ENCODE peak calls at places on chromosome 7, in five cellular contexts. C is stimulated activated CD4-positive, alpha-beta T cell treated with anti-CD3 and anti-CD28 coated beads, Interleukin-12 subunit alpha, Interleukin-12 subunit beta, amount 100 ng/mL, for 4 hours; I is EL; Z is hypothalamus; O is astrocyte of the spinal cord. P is an unnamed sample.

GRCh38 chr7:93040355-93040754 is 77.4 kb downstream of the SAMD9 start:
- DNase-seq in C (no peak), I (no peak), Z (no peak), O (no peak), P (no peak)

GRCh38 chr7:6565655-6566054 is 11.6 kb upstream of the ZDHHC4 start:
- DNase-seq in C (no peak), I (no peak), Z (no peak), O (no peak), P (no peak)

GRCh38 chr7:98879198-98879988 is 1.1 kb downstream of the TRRAP start:
- DNase-seq in C (peak), I (peak), Z (no peak), O (no peak), P (peak)

GRCh38 chr7:116511552-116512523 is 12.3 kb downstream of the CAV2 start:
- DNase-seq in C (no peak), I (peak), Z (no peak), O (peak), P (peak)

GRCh38 chr7:103059471-103059870 is 15.1 kb downstream of the FBXL13 start:
- DNase-seq in C (no peak), I (no peak), Z (no peak), O (no peak), P (peak)

GRCh38 chr7:50803359-50804337 is 21.0 kb upstream of the GRB10 start:
- DNase-seq in C (no peak), I (no peak), Z (no peak), O (no peak), P (peak)

GRCh38 chr7:69147631-69148030 is 450.6 kb upstream of the AUTS2 start:
- DNase-seq in C (no peak), I (no peak), Z (no peak), O (no peak), P (no peak)

GRCh38 chr7:8064828-8065227 is 96.2 kb downstream of the GLCCI1 start:
- DNase-seq in C (no peak), I (peak), Z (no peak), O (no peak), P (no peak)

P was measured in fibroblast of mammary gland.